ENCODE peak calls at places on chromosomes 3 and 15, in seven cellular contexts. A is heart right ventricle; E is WERI-Rb-1; I is pancreas; Q is CD8-positive, alpha-beta T cell; P is aorta; H is H1. X is an unnamed sample.

GRCh38 chr3:122101646-122102045 is 46.5 kb downstream of the CD86 start:
- DNase-seq in I (no peak), P (no peak), H (no peak), A (no peak), Q (no peak), E (peak; percentile 17), X (peak; percentile 82)

GRCh38 chr3:126753191-126754160 is 49.4 kb downstream of the CHCHD6 start:
- DNase-seq in Q (no peak), H (no peak), E (no peak), I (no peak), A (no peak), P (no peak), X (no peak)

GRCh38 chr3:117928836-117929235 is 1105.8 kb downstream of the IGSF11 start:
- DNase-seq in A (no peak), Q (no peak), E (no peak), H (no peak), I (no peak), P (no peak), X (no peak)

GRCh38 chr3:115698851-115699535 is 75.7 kb downstream of the GAP43 start:
- DNase-seq in A (no peak), E (no peak), P (no peak), I (no peak), Q (no peak), H (no peak), X (peak; percentile 72)

GRCh38 chr3:75249005-75249404 is 415.1 kb upstream of the FRG2C start:
- DNase-seq in P (no peak), Q (no peak), I (no peak), E (no peak), H (no peak), A (no peak), X (no peak)

GRCh38 chr3:194176274-194176991 is 40.5 kb downstream of the HES1 start:
- DNase-seq in H (no peak), A (no peak), E (peak; percentile 16), P (no peak), Q (no peak), I (no peak), X (peak; percentile 47)

GRCh38 chr15:49225572-49226281 is 55.7 kb downstream of the GALK2 start:
- DNase-seq in I (no peak), A (no peak), Q (no peak), E (peak; percentile 62), P (no peak), H (peak; percentile 71), X (peak; percentile 77)

GRCh38 chr3:136949146-136949545 is 8.6 kb upstream of the IL20RB start:
- DNase-seq in H (no peak), E (no peak), P (no peak), A (no peak), I (no peak), Q (no peak), X (no peak)

GRCh38 chr15:64950888-64951287 is 38.8 kb downstream of the SPG21 start:
- DNase-seq in H (no peak), Q (no peak), I (no peak), A (no peak), E (no peak), P (no peak), X (no peak)

GRCh38 chr3:177835917-177836316 is 638.6 kb upstream of the TBL1XR1 start:
- DNase-seq in H (no peak), E (no peak), Q (no peak), A (no peak), P (no peak), I (no peak), X (no peak)

GRCh38 chr3:193975072-193975535 is 160.8 kb upstream of the HES1 start:
- DNase-seq in Q (no peak), A (no peak), P (no peak), H (no peak), E (no peak), I (no peak), X (peak; percentile 92)

GRCh38 chr3:120145498-120146285 is 51.4 kb upstream of the GSK3B start:
- DNase-seq in Q (no peak), I (no peak), E (no peak), H (no peak), P (no peak), A (no peak), X (no peak)

GRCh38 chr3:107928084-107928445 is 162.8 kb downstream of the CD47 start:
- DNase-seq in Q (no peak), H (no peak), A (no peak), E (no peak), P (no peak), I (no peak), X (no peak)

GRCh38 chr3:87437765-87438164 is 161.4 kb upstream of the POU1F1 start:
- DNase-seq in A (no peak), Q (no peak), E (no peak), I (no peak), H (no peak), P (no peak), X (no peak)

GRCh38 chr3:134463676-134464611 is 21.8 kb downstream of the ANAPC13 start:
- DNase-seq in H (peak; percentile 79), Q (no peak), P (peak; percentile 88), I (peak; percentile 35), E (no peak), A (peak; percentile 73), X (peak; percentile 92)

GRCh38 chr3:139312959-139313358 is 30.9 kb upstream of the MRPS22 start:
- DNase-seq in H (no peak), P (no peak), Q (no peak), A (no peak), I (no peak), E (no peak), X (no peak)

GRCh38 chr3:34376691-34377090 is 578.3 kb downstream of the PDCD6IP start:
- DNase-seq in E (no peak), I (no peak), P (no peak), A (no peak), H (no peak), Q (no peak), X (no peak)

GRCh38 chr3:164940737-164941136 is 137.6 kb downstream of the SI start:
- DNase-seq in P (no peak), H (no peak), A (no peak), I (no peak), E (no peak), Q (no peak), X (no peak)

GRCh38 chr15:68615301-68615700 is 36.5 kb downstream of the CORO2B start:
- DNase-seq in P (no peak), E (no peak), I (no peak), A (no peak), H (no peak), Q (no peak), X (no peak)

GRCh38 chr15:35444557-35445204 is 101.3 kb downstream of the DPH6 start:
- DNase-seq in H (no peak), I (no peak), Q (no peak), E (no peak), A (no peak), P (no peak), X (peak; percentile 65)

DNA sequence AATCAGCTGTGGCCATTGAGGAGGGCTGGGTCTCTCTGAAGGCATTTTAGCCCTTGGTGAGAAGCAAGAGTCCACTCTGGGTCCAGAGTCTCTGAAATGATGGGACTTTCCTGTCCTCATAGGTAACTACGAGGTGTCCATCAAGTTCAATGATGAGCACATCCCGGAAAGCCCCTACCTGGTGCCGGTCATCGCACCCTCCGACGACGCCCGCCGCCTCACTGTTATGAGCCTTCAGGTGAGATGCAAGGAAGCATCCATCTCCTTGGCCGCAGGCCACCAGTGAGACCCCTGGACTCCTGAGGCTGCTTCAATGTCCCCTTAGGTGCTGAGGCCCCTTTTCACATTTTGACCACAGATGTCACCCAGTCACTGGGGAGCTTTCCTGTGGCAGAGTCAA is 54.9 kb downstream of the DNASE1L3 start:
- DNase-seq in I (no peak), H (no peak), Q (no peak), E (no peak), A (no peak), P (no peak), X (no peak)
- H3K27ac ChIP-seq in I (no peak overlapping the region), H (no peak overlapping the region), Q (no peak overlapping the region), E (no peak overlapping the region), A (no peak overlapping the region), P (no peak overlapping the region), X (no peak overlapping the region)

GRCh38 chr3:153070153-153070868 is 91.7 kb upstream of the RAP2B start:
- DNase-seq in P (no peak), E (no peak), A (no peak), Q (no peak), I (no peak), H (no peak), X (no peak)
- H3K27ac ChIP-seq in P (no peak overlapping the region), E (no peak overlapping the region), A (no peak overlapping the region), Q (no peak overlapping the region), I (no peak overlapping the region), H (no peak overlapping the region), X (no peak overlapping the region)

GRCh38 chr3:9153763-9154601 is 95.5 kb downstream of the SRGAP3 start:
- DNase-seq in Q (no peak), E (no peak), A (peak; percentile 18), I (no peak), P (no peak), H (no peak), X (no peak)
- H3K27ac ChIP-seq in Q (no peak overlapping the region), E (no peak overlapping the region), A (peak overlapping the region; percentile 70), I (no peak overlapping the region), P (no peak overlapping the region), H (no peak overlapping the region), X (no peak overlapping the region)

GRCh38 chr3:4720316-4721075 is 227.3 kb downstream of the ITPR1 start:
- DNase-seq in A (peak; percentile 29), P (peak; percentile 75), Q (peak; percentile 25), I (peak; percentile 80), E (peak; percentile 51), H (no peak), X (peak; percentile 67)
- H3K27ac ChIP-seq in A (peak overlapping the region; percentile 75), P (no peak overlapping the region), Q (no peak overlapping the region), I (peak overlapping the region; percentile 69), E (no peak overlapping the region), H (no peak overlapping the region), X (no peak overlapping the region)

GRCh38 chr15:62886431-62887071 is 156.0 kb upstream of the TPM1 start:
- DNase-seq in Q (no peak), E (no peak), P (no peak), A (no peak), I (no peak), H (no peak), X (peak; percentile 69)

GRCh38 chr15:62889734-62890505 is 152.6 kb upstream of the TPM1 start:
- DNase-seq in Q (no peak), P (no peak), H (no peak), I (no peak), E (no peak), A (no peak), X (no peak)

GRCh38 chr15:62889141-62889661 is 153.3 kb upstream of the TPM1 start:
- DNase-seq in A (no peak), I (no peak), E (no peak), H (no peak), P (no peak), Q (no peak), X (no peak)

GRCh38 chr15:62888628-62889027 is 153.9 kb upstream of the TPM1 start:
- DNase-seq in E (no peak), A (no peak), H (no peak), P (no peak), Q (no peak), I (no peak), X (no peak)

DNA sequence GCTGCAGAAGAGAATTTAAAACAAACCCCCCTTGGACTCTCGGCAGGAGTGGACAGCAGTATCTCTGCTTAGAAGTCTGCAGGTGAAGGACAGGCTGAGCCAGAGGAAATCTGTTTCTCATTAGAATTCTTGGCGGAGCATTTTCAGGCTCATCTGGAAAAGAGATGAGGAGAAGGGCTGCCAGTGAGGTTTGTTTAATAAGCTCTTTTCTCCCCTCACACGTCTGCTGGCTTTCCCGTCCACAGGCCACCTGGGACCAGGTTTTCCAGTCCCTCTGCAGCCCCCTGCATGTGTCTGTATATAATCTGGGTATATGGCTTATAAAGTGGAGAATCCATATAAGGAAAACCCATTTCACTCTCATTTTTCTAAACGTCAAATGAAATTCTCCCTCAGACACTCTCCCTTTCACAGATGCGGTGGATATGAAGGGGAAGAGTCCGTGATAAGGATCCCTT is 155.4 kb upstream of the TPM1 start:
- DNase-seq in A (no peak), H (no peak), E (no peak), P (no peak), Q (no peak), I (no peak), X (no peak)
- H3K27ac ChIP-seq in A (peak overlapping the region; percentile 42), H (no peak overlapping the region), E (no peak overlapping the region), P (no peak overlapping the region), Q (no peak overlapping the region), I (peak overlapping the region; percentile 71), X (peak overlapping the region; percentile 27)